ENCODE peak calls at places on chromosomes 16 and 17, in seven cellular contexts. L is psoas muscle, S is uterus, X is Peyer's patch, Z is heart right ventricle, F is tibial artery, T is aorta. G is an unnamed sample. For H3K9me3 and H3K27me3, the result is how much of the 10 kb centered on the place peaks cover.

GRCh38 chr17:49548506-49549310 is 27.0 kb upstream of the NXPH3 start:
- DNase-seq in L (peak), S (no peak), X (no peak), Z (peak), F (no peak), T (no peak), G (peak)

GRCh38 chr16:4682084-4682581 is 11.2 kb upstream of the NUDT16L1 start:
- DNase-seq in L (no peak), S (no peak), X (no peak), Z (no peak), F (no peak), T (no peak), G (no peak)

GRCh38 chr16:66881014-66881417 is 701 bp downstream of the PDP2 start:
- DNase-seq in L (no peak), S (no peak), X (no peak), Z (no peak), F (no peak), T (no peak), G (peak)

GRCh38 chr16:8194795-8195194 is 395.5 kb downstream of the TMEM114 start:
- DNase-seq in L (no peak), S (no peak), X (no peak), Z (no peak), F (no peak), T (no peak), G (no peak)

GRCh38 chr17:60557805-60558204 is 31.8 kb upstream of the APPBP2 start:
- DNase-seq in L (no peak), S (no peak), X (no peak), Z (no peak), F (no peak), T (no peak), G (no peak)

GRCh38 chr17:77124192-77124908 is 16.4 kb upstream of the SEC14L1 start:
- DNase-seq in L (no peak), S (no peak), X (no peak), Z (no peak), F (peak), T (peak), G (peak)

GRCh38 chr17:35630530-35631148 is 43.5 kb downstream of the AP2B1 start:
- DNase-seq in L (no peak), S (no peak), X (no peak), Z (no peak), F (no peak), T (no peak), G (no peak)

GRCh38 chr16:24652209-24652712 is 77.2 kb upstream of the TNRC6A start:
- DNase-seq in L (no peak), S (no peak), X (no peak), Z (no peak), F (no peak), T (no peak), G (no peak)

GRCh38 chr16:1961651-1962067 is 2.3 kb downstream of the NDUFB10 start:
- DNase-seq in L (no peak), S (no peak), X (no peak), Z (no peak), F (no peak), T (no peak), G (peak)

GRCh38 chr17:59493867-59494266 is 71.5 kb upstream of the DHX40 start:
- DNase-seq in L (no peak), S (no peak), X (no peak), Z (no peak), F (no peak), T (no peak), G (no peak)

GRCh38 chr16:9039208-9039607 is 52.2 kb upstream of the HAPSTR1 start:
- DNase-seq in L (no peak), S (no peak), X (no peak), Z (no peak), F (no peak), T (no peak), G (no peak)

GRCh38 chr17:77746901-77747620 is 211.4 kb upstream of the TNRC6C start:
- DNase-seq in L (no peak), S (no peak), X (no peak), Z (no peak), F (no peak), T (no peak), G (no peak)

GRCh38 chr17:29124931-29125270 is 55.3 kb downstream of the MYO18A start:
- DNase-seq in L (peak), S (no peak), X (peak), Z (peak), F (no peak), T (peak), G (no peak)

GRCh38 chr17:79029327-79030009 is 5.5 kb downstream of the C1QTNF1 start:
- DNase-seq in L (no peak), S (peak), X (peak), Z (no peak), F (peak), T (no peak), G (no peak)

GRCh38 chr17:46000292-46000691 is 1.2 kb downstream of the STH start:
- DNase-seq in L (no peak), S (no peak), X (no peak), Z (no peak), F (no peak), T (no peak), G (no peak)

GRCh38 chr16:65070831-65071230 is 51.0 kb downstream of the CDH11 start:
- DNase-seq in L (peak), S (peak), X (peak), Z (peak), F (peak), T (peak), G (peak)

GRCh38 chr17:56976941-56977570 is 875 bp upstream of the SCPEP1 start:
- DNase-seq in L (no peak), S (no peak), X (no peak), Z (no peak), F (no peak), T (no peak), G (no peak)

GRCh38 chr17:2054740-2055493 is at the start of gene HIC1:
- DNase-seq in L (peak), S (peak), X (peak), Z (peak), F (peak), T (peak), G (peak)

GRCh38 chr17:41390411-41390938 is 6.9 kb downstream of the KRT31 start:
- DNase-seq in L (no peak), S (no peak), X (no peak), Z (no peak), F (no peak), T (no peak), G (no peak)

GRCh38 chr17:61700252-61700651 is 109.2 kb upstream of the NACA2 start:
- DNase-seq in L (no peak), S (no peak), X (no peak), Z (no peak), F (no peak), T (no peak), G (no peak)
- H3K9me3 ChIP-seq in L (under half), S (under half), X (under half), Z (under half), F (under half), T (under half), G (under half)

GRCh38 chr17:42405963-42406495 is 17.0 kb downstream of the CAVIN1 start:
- DNase-seq in L (peak), S (peak), X (peak), Z (peak), F (peak), T (peak), G (peak)

GRCh38 chr17:42404326-42405055 is 16.2 kb upstream of the STAT3 start:
- DNase-seq in L (no peak), S (no peak), X (no peak), Z (no peak), F (no peak), T (peak), G (no peak)

GRCh38 chr17:42402121-42402516 is 13.9 kb upstream of the STAT3 start:
- DNase-seq in L (no peak), S (no peak), X (peak), Z (no peak), F (no peak), T (peak), G (no peak)

GRCh38 chr17:42405076-42405475 is 16.8 kb upstream of the STAT3 start:
- DNase-seq in L (no peak), S (no peak), X (no peak), Z (peak), F (no peak), T (no peak), G (no peak)

GRCh38 chr17:42403150-42403549 is 14.9 kb upstream of the STAT3 start:
- DNase-seq in L (no peak), S (no peak), X (peak), Z (no peak), F (no peak), T (peak), G (no peak)
- H3K4me3 ChIP-seq in L (no peak), S (no peak), X (no peak), Z (no peak), F (no peak), T (no peak), G (no peak)

DNA sequence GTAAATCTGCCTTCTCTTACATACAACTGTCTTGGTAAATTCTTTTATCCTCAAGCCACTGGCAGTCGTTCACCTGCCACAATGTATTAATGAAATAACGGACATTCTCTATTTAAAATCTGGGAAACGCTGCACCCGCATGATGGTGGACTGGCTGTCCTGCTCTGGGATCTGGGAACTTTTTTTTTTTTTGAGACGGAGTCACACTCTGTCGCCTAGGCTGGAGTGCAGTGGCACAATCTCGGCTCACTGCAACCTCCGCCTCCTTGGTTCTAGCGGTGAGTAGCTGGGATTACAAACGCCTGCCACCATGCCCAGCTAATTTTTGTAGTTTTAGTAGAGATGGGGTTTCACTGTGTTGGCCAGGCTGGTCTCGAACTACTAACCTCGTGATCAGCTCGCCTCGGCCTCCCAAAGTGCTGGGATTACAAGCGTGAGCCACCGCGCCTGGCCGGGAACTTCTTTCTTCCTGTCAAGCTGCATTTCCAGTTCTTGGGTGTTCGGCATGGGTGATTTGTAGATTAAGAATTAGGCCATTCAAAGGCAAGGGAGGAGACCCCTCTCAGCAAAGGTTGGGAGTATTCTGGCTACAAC is 28.3 kb downstream of the PRDM7 start:
- DNase-seq in L (no peak), S (no peak), X (no peak), Z (no peak), F (no peak), T (no peak), G (no peak)
- H3K27me3 ChIP-seq in L (under half), S (under half), X (under half), Z (under half), F (under half), T (under half), G (under half)

GRCh38 chr17:54452666-54453348 is 447.8 kb upstream of the TOM1L1 start:
- DNase-seq in L (no peak), S (no peak), X (no peak), Z (no peak), F (no peak), T (no peak), G (no peak)
- H3K9me3 ChIP-seq in L (under half), S (under half), X (under half), Z (under half), F (under half), T (under half), G (under half)

GRCh38 chr17:42457107-42457787 is 1.4 kb upstream of the ATP6V0A1 start:
- DNase-seq in L (no peak), S (no peak), X (no peak), Z (no peak), F (no peak), T (no peak), G (no peak)
- H3K4me3 ChIP-seq in L (peak), S (no peak), X (no peak), Z (no peak), F (no peak), T (no peak), G (no peak)